ENCODE peak calls at places on chromosomes 13 and 19, in six cellular contexts. H is HCT116, M is SK-N-SH, G is neural progenitor cell, O is GM23248, I is MM.1S. F is an unnamed sample.

GRCh38 chr19:28465317-28466086 is 747.4 kb downstream of the UQCRFS1 start:
- DNase-seq in I (peak; percentile 30), G (no peak), O (peak; percentile 78), M (no peak), H (no peak), F (no peak)

GRCh38 chr19:43674630-43674982 is 4.6 kb upstream of the PLAUR start:
- DNase-seq in O (peak; percentile 62), I (no peak), H (no peak), M (no peak), G (no peak), F (no peak)

GRCh38 chr13:39942901-39943273 is 287.4 kb downstream of the COG6 start:
- DNase-seq in O (peak; percentile 89), H (peak; percentile 80), M (peak; percentile 63), I (peak; percentile 47), G (peak; percentile 88), F (peak; percentile 85)

GRCh38 chr13:23570099-23570926 is at the start of gene TNFRSF19:
- DNase-seq in M (peak; percentile 80), O (peak; percentile 87), I (no peak), H (no peak), G (peak; percentile 75), F (peak; percentile 35)

GRCh38 chr19:16536130-16536529 is 6.1 kb downstream of the CHERP start:
- DNase-seq in H (no peak), M (peak; percentile 37), G (no peak), O (no peak), I (no peak), F (no peak)

GRCh38 chr19:4518345-4519171 is at the start of gene PLIN4:
- DNase-seq in I (no peak), M (no peak), H (no peak), O (peak; percentile 49), G (no peak), F (peak; percentile 89)

GRCh38 chr19:48989701-48990291 is 3.3 kb downstream of the GYS1 start:
- DNase-seq in O (no peak), M (no peak), H (no peak), I (no peak), G (no peak), F (no peak)

GRCh38 chr19:21264891-21265290 is 64.3 kb downstream of the ZNF708 start:
- DNase-seq in G (no peak), M (no peak), I (no peak), H (no peak), O (no peak), F (no peak)

GRCh38 chr19:35375505-35376307 is 4.8 kb downstream of the GPR42 start:
- DNase-seq in I (no peak), O (no peak), H (no peak), M (no peak), G (no peak), F (no peak)

GRCh38 chr19:48686103-48686502 is 9.7 kb upstream of the FUT2 start:
- DNase-seq in H (no peak), O (no peak), G (no peak), M (no peak), I (no peak), F (peak; percentile 43)

GRCh38 chr13:39684531-39685137 is 29.2 kb downstream of the COG6 start:
- DNase-seq in I (peak; percentile 53), H (peak; percentile 15), O (peak; percentile 81), G (peak; percentile 64), M (peak; percentile 23), F (peak; percentile 54)

GRCh38 chr19:40493778-40494177 is 27.0 kb downstream of the SPTBN4 start:
- DNase-seq in I (no peak), O (no peak), G (no peak), M (no peak), H (no peak), F (no peak)

GRCh38 chr13:93736111-93736510 is 509.5 kb downstream of the GPC6 start:
- DNase-seq in M (no peak), O (peak; percentile 63), H (no peak), G (no peak), I (no peak), F (peak; percentile 44)

GRCh38 chr19:32875428-32875827 is 5.9 kb upstream of the SLC7A9 start:
- DNase-seq in O (no peak), G (peak; percentile 54), M (no peak), H (no peak), I (no peak), F (no peak)

GRCh38 chr19:45376045-45376724 is 5.8 kb upstream of the ERCC2 start:
- DNase-seq in G (peak; percentile 85), O (peak; percentile 88), H (peak; percentile 13), I (no peak), M (peak; percentile 10), F (peak; percentile 94)

GRCh38 chr13:112618501-112618900 is 30.5 kb upstream of the TUBGCP3 start:
- DNase-seq in G (no peak), O (no peak), M (no peak), H (no peak), I (no peak), F (no peak)

GRCh38 chr19:35034588-35035382 is 4.5 kb downstream of the SCN1B start:
- DNase-seq in O (peak; percentile 22), I (no peak), G (no peak), H (no peak), M (no peak), F (no peak)

GRCh38 chr19:34808566-34808965 is 35.6 kb upstream of the ZNF599 start:
- DNase-seq in O (peak; percentile 73), M (no peak), H (no peak), G (no peak), I (no peak), F (peak; percentile 66)

GRCh38 chr13:107375701-107376350 is 807.9 kb upstream of the ARGLU1 start:
- DNase-seq in I (no peak), G (no peak), O (no peak), H (no peak), M (no peak), F (no peak)

GRCh38 chr19:10881403-10882107 is 10.2 kb downstream of the CARM1 start:
- DNase-seq in O (no peak), H (no peak), M (peak; percentile 45), G (peak; percentile 69), I (no peak), F (no peak)

GRCh38 chr13:49441846-49442245 is 2.0 kb downstream of the CAB39L start:
- DNase-seq in G (no peak), H (no peak), M (no peak), I (no peak), O (no peak), F (peak; percentile 63)
- H3K4me2 ChIP-seq in G (no peak overlapping the region), H (no peak overlapping the region), M (no peak overlapping the region), I (no peak overlapping the region), O (no peak overlapping the region), F (peak overlapping the region; percentile 22)

DNA sequence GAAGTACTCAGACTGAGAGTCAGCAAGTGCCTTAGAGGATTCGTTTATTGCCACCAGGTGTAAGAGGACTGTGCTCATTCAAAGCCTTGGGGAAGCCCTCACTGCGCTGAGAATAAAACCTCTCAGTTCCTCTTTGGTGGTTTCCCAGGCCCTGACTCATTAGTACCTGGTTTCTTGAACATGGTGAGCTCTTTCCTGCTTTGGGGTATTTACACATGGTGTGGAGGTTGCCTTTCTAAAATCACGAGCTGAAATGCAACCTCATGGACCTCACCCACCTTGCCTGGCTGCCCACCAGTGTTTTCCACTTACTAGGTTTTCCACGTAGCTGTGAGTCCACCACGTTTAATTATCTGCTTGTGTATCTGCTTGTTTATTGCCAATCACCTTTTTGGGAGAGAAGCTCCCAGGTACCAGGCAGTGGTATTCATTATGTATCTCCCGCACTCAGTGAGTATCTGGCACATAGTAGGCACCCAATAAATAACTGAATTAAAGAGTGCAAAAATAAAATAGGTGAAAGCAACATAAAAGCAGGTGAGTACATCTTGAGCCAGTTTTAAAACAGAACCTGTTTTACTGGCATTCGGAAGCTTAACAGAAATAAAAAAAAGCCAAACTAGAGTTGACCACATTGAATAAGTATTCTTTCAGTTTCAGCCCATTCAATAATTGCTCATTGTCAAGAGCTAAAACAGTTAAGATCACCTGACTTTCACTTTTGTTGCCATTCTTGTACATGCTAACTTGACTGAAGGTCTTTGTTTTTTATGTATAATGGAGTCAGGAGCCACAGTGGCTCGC is 533.0 kb downstream of the MYO16 start:
- DNase-seq in O (no peak), M (no peak), H (no peak), G (no peak), I (peak; percentile 93), F (peak; percentile 73)
- H3K9ac ChIP-seq in O (no peak overlapping the region), M (no peak overlapping the region), H (no peak overlapping the region), G (no peak overlapping the region), I (peak overlapping the region; percentile 59), F (peak overlapping the region; percentile 53)

GRCh38 chr19:53034054-53034453 is 10.5 kb upstream of the ERVV-2 start:
- DNase-seq in O (no peak), H (no peak), I (no peak), M (no peak), G (no peak), F (no peak)

GRCh38 chr19:53041366-53041765 is 3.2 kb upstream of the ERVV-2 start:
- DNase-seq in H (no peak), M (no peak), G (no peak), O (no peak), I (no peak), F (no peak)

GRCh38 chr19:53034948-53035675 is 9.4 kb upstream of the ERVV-2 start:
- DNase-seq in H (no peak), I (no peak), M (no peak), G (no peak), O (peak; percentile 49), F (no peak)

DNA sequence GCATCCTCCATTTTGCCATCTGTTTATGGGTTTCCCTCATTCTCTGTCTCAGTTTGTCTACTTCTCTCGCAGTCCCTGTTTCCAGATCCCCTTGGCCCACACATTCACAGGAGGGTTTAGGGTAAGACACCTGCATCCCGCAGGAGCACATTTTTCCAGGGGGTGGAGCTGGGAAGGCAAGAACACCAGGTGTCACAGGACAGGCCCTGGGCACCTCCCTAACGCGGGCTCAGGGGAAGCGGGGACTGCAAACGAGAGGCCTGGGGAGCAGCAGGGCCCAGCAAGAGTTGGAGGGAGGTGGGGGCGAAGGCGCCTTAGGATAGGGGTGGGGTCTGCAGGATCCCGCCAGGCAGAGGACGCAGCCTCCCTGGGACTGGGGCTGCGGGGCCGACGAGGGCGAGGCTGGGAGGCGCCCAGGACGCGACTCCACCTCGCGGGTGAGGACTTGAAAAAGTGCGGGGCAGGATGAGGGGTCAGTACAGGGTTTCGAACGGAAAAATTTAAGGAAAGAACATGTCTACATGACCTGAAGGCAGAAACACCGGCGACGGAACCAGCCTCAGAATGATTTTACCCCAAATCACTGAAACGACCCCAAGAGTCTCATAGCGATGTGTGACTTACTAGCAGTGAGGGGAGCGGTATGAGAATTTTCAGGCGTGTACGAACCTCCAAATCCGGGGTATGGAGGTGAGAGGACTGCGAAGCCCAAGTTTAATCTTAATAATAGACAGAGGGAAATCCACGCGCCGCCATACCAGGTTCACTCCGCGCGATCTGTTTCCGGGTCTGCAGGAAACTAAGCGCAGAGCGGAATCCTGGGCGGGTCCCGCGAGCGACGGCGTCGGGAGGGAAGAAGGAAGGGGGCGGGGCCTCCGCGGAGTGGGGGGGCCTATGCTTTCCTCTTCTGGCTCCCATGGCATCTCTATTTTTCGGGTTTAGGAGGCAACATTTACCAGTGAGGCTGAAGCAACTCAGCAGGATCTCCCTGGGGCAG is 7.1 kb upstream of the ERVV-2 start:
- DNase-seq in H (no peak), O (peak; percentile 87), M (peak; percentile 85), I (no peak), G (peak; percentile 18), F (no peak)
- TF ChIP-seq EZH2phosphoT487 in H (no peak), O (no peak), M (no peak), I (no peak), G (no peak), F (no peak)

DNA sequence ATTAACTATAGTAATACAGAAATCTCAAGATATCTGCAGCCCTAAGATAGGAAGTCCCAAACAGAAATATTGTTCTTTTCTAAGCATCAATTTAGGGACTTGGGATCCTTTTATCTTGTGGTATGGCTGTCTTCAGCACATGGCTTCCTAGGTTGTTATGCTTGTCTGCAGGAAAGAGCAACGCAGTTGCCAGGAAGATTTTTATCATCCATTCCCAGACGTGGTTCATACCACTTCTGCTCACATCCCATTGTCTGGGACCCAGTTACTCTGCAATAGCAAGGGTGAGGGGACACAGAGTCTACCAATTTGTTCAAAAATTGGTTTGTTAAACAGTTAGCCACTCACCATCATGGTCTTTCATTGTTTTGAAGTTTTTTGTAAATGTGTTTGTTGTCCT is 85.6 kb upstream of the RXFP2 start:
- DNase-seq in I (no peak), M (peak; percentile 52), O (no peak), H (no peak), G (no peak), F (no peak)
- H3K4me2 ChIP-seq in I (no peak overlapping the region), M (no peak overlapping the region), O (no peak overlapping the region), H (no peak overlapping the region), G (no peak overlapping the region), F (no peak overlapping the region)